ENCODE peak calls at places on chromosome 13, in six cellular contexts. B is IMR-90, W is thyroid gland, C is heart left ventricle, M is tibial nerve, R is GM12891. O is an unnamed sample.

GRCh38 chr13:65600702-65601101 is 1629.4 kb downstream of the PCDH9 start:
- DNase-seq in W (no peak), C (no peak), R (no peak), M (no peak), B (peak), O (peak)

GRCh38 chr13:61413572-61413971 is 2.1 kb downstream of the PCDH20 start:
- DNase-seq in M (no peak), R (no peak), C (no peak), B (no peak), W (peak), O (no peak)

GRCh38 chr13:49374585-49375290 is 69.1 kb downstream of the CAB39L start:
- DNase-seq in M (no peak), B (peak), R (no peak), W (no peak), C (no peak), O (peak)

GRCh38 chr13:49810825-49811526 is 18.5 kb upstream of the KPNA3 start:
- DNase-seq in M (no peak), W (no peak), B (peak), R (no peak), C (no peak), O (no peak)

GRCh38 chr13:98298599-98298998 is 121.5 kb upstream of the RNF113B start:
- DNase-seq in B (no peak), C (no peak), R (no peak), M (no peak), W (no peak), O (no peak)

GRCh38 chr13:60369242-60369641 is 27.8 kb upstream of the TDRD3 start:
- DNase-seq in C (no peak), R (no peak), B (peak), W (no peak), M (no peak), O (no peak)

GRCh38 chr13:75217949-75218348 is 264.0 kb downstream of the TBC1D4 start:
- DNase-seq in M (no peak), B (peak), R (no peak), C (no peak), W (no peak), O (no peak)

GRCh38 chr13:63396746-63397145 is 1981.1 kb upstream of the PCDH20 start:
- DNase-seq in M (no peak), W (no peak), C (no peak), R (no peak), B (no peak), O (no peak)

GRCh38 chr13:44575741-44576395 is at the start of gene TSC22D1:
- DNase-seq in R (peak), M (peak), W (peak), C (peak), B (peak), O (no peak)
- TF ChIP-seq POLR2A in R (no peak), M (no peak), W (no peak), C (no peak), B (no peak), O (no peak)

DNA sequence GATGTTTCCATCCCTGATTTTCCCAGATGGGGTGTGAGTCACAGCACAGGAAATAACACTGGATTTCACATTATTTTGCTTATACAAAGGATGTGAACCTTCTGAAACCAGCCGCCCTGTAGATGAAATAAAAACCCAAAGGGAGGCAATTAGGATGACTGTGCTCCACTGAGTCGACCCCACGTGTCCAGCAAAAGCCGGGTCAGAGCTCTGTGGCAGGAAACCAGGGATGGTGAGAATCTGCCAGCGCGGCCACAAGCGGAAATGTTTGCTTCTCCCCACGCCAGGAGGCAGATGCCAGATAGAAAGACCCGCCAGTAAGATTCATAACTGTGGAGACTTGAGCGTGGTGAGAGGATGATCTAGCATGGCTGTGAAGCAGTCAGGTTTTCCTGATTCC is 764.4 kb downstream of the LIG4 start:
- DNase-seq in C (peak), W (peak), M (peak), B (peak), R (no peak), O (peak)
- TF ChIP-seq POLR2A in C (no peak), W (no peak), M (no peak), B (no peak), R (no peak), O (no peak)

DNA sequence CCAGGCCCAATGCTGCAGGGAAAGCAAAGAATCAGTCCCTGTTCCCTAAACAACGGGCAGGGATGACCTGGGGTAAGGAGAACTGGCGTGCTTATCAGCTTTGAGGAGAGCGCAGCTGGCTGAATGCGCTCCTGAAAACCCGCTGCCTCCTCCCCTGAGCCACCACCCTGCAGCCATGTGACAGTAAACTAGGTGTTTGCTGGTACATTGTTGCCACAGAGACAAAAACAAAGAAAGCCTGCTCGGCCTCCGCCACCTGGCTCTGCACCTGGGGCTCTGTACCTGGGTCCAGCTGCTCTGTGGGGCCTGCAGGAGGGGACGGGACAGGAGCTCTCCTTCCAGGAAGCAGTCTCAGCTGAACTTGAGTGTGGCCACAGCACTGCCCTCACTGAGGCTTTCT is 21.8 kb downstream of the MCF2L start:
- DNase-seq in B (no peak), W (peak), C (no peak), R (no peak), M (no peak), O (no peak)
- TF ChIP-seq POLR2A in B (no peak), W (no peak), C (no peak), R (no peak), M (no peak), O (no peak)

DNA sequence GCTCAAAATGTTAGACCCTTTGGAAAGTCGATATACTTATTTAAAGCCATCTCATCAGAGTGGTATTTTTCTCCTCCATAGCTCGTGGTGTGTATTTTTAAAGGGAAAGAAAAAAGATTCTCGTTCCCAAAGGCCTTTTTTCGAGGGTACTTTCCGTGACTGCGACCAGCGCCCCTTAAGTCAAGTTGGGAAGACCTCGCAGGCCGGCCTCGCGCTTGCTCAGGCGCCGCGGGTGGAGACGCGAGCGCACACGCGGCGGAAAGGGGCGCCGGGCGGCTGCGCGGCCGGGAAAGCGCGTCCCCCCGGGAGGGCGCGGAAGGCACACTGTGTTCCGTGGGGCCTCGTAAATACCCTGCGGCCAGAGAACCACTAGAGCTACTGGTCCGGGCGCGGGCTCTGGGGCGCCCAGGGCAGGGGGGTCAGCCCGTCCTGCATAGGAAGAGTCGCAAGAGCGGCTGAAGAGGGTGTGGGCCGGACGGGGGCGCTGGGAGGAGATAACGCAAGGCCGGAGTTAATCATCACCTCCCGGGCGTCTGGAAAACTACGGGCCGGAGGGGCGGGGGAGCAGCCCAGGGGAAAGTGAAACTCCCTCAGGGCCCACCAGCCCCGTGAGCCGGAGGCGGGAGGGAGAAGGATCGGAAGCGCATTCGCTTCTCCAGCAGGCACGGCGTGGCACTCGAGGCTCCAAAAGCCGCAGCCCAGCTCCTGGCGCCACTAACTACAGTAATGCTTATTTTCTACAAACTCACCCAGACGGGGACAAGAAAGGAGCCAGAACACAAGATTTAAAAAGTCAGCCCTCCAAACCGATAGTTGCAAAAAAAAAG is 1.2 kb upstream of the WBP4 start:
- DNase-seq in R (peak), B (peak), W (peak), C (peak), M (peak), O (peak)
- TF ChIP-seq POLR2A in R (no peak), B (peak), W (no peak), C (no peak), M (peak), O (peak)

GRCh38 chr13:31162151-31163008 is 676 bp upstream of the HSPH1 start:
- DNase-seq in C (peak), B (peak), R (peak), W (peak), M (peak), O (peak)

GRCh38 chr13:31159306-31159705 is 2.4 kb downstream of the HSPH1 start:
- DNase-seq in B (peak), M (no peak), C (no peak), R (no peak), W (no peak), O (no peak)

GRCh38 chr13:31161583-31162150 is at the start of gene HSPH1:
- DNase-seq in R (peak), B (peak), W (peak), M (peak), C (peak), O (peak)

GRCh38 chr13:31166591-31166990 is 4.9 kb upstream of the HSPH1 start:
- DNase-seq in C (no peak), M (no peak), R (no peak), W (no peak), B (peak), O (no peak)

DNA sequence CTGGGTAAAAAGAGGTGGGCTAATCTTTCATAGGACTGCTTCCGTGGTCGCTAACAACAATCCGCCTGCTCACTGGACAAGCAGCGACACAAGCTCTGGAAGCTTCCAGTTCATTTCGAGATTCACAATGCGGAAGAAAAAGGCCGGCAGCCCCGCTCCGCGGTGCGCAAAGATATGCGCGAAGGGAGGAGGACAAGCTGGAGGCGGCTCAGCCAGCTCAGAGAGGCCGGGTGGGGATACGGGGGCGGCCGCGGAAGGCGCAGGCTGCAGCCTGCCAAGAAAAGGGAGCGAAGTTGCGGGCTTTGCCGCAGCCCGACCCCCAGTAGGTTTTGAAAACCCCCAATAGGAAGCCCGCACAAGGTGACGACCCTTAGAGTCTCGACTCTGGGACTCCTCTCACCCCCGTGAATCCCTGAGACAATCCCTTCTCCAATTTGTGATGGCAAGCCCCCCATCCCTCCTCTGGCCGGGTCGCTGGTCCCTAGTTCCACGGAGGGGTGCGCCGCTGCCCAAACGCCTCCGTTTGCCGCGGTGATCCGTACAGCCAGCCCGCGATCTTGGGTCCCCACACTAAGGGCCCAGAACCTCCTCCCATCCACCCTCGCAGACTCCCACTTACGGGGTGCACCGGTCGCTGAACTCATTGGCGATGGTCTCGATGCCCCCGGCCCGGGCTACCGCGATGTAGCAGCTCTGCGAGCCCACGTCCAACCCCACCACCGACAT is 684 bp downstream of the HSPH1 start:
- DNase-seq in C (peak), B (peak), W (peak), R (no peak), M (peak), O (no peak)
- TF ChIP-seq POLR2A in C (no peak), B (peak), W (no peak), R (no peak), M (peak), O (no peak)

GRCh38 chr13:59178344-59178743 is 985.4 kb downstream of the DIAPH3 start:
- DNase-seq in B (peak), M (no peak), C (no peak), R (no peak), W (no peak), O (no peak)

GRCh38 chr13:59176775-59177174 is 987.0 kb downstream of the DIAPH3 start:
- DNase-seq in B (no peak), M (no peak), R (no peak), C (no peak), W (no peak), O (no peak)

GRCh38 chr13:59182241-59182640 is 981.5 kb downstream of the DIAPH3 start:
- DNase-seq in C (no peak), R (no peak), M (no peak), B (no peak), W (peak), O (no peak)
- TF ChIP-seq POLR2A in C (no peak), R (no peak), M (no peak), B (no peak), W (no peak), O (no peak)

GRCh38 chr13:76470991-76471390 is 415.2 kb downstream of the KCTD12 start:
- DNase-seq in M (no peak), C (no peak), W (no peak), R (no peak), B (no peak), O (no peak)
- TF ChIP-seq POLR2A in M (no peak), C (no peak), W (no peak), R (no peak), B (no peak), O (no peak)

O was measured in H54.